ENCODE peak calls at places on chromosomes 4 and X, in four cellular contexts. P is K562, N is WTC11, L is GM12878. C is an unnamed sample.

GRCh38 chr4:88159137-88159725 is 792 bp upstream of the ABCG2 start:
- DNase-seq in P (no peak), L (no peak), N (peak), C (peak)

GRCh38 chrX:109922183-109922582 is 80.7 kb upstream of the TMEM164 start:
- DNase-seq in L (no peak), N (no peak), P (peak), C (no peak)

GRCh38 chrX:31139966-31140365 is 68.1 kb upstream of the FTHL17 start:
- DNase-seq in P (no peak), L (no peak), N (no peak), C (no peak)

GRCh38 chr4:38333219-38333618 is 330.8 kb upstream of the KLF3 start:
- DNase-seq in L (no peak), N (no peak), P (no peak), C (no peak)

GRCh38 chr4:173168396-173169177 is at the start of gene GALNT7:
- DNase-seq in N (peak), L (no peak), P (peak), C (no peak)

GRCh38 chr4:106172846-106173245 is 143.2 kb downstream of the TBCK start:
- DNase-seq in P (no peak), N (no peak), L (no peak), C (no peak)

GRCh38 chr4:94933799-94934198 is 176.0 kb downstream of the BMPR1B start:
- DNase-seq in L (no peak), P (no peak), N (no peak), C (no peak)

GRCh38 chrX:82127228-82128123 is 925.6 kb downstream of the SH3BGRL start:
- DNase-seq in N (no peak), P (no peak), L (peak), C (no peak)

GRCh38 chr4:96097040-96097607 is 257.2 kb downstream of the PDHA2 start:
- DNase-seq in N (no peak), L (no peak), P (no peak), C (no peak)

GRCh38 chr4:128177376-128177959 is 110.1 kb downstream of the PGRMC2 start:
- DNase-seq in N (no peak), P (peak), L (no peak), C (no peak)

GRCh38 chrX:130395341-130395740 is 6.4 kb upstream of the RBMX2 start:
- DNase-seq in P (no peak), N (no peak), L (no peak), C (no peak)

DNA sequence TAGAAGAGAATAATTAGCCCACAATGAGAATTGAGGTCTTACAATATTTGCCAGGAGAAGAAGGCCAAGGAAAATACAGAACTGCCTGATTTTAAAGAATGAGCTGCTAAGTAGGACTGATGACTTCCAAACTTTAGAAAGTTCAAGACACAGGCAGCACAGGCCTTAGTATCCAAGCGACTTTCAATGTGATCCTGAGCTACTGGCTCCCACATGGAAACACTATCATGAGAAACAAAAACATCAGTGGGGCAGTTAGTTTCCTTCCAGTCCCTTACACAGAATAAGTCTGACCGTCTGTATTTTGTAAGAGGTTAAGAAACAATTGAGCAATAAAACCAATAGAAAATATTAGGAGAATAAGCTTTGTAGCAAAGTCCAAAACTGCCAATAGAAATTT is 251.4 kb downstream of the COL25A1 start:
- DNase-seq in P (no peak), L (no peak), N (no peak), C (no peak)
- TF ChIP-seq CREM in P (no peak), L (no peak), N (no peak), C (no peak)

GRCh38 chr4:8342651-8343050 is 73.1 kb downstream of the HTRA3 start:
- DNase-seq in L (no peak), P (no peak), N (peak), C (no peak)
- TF ChIP-seq CTCF in L (peak), P (peak), N (no peak), C (peak)

DNA sequence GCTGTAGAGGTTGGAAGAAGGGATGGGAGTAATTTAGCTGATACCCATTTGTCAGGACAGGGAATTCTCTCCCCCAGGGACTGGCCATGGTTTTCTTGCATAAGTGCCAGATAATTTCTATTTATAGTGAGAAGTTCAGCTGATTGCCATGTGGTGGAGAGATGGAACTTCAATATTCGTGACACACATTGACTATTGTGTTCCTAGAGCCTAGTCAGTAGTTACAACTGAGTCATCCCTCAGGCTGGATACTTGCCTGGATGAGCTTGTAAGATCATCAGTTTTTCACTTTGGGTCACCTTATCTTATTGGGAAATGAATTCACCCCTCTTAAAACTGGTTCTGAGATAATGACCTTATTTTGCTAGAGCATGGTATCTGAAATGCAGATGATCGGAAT is 32.2 kb downstream of the CFAP299 start:
- DNase-seq in P (no peak), L (no peak), N (no peak), C (no peak)
- TF ChIP-seq CREM in P (no peak), L (no peak), N (no peak), C (no peak)

GRCh38 chr4:92014060-92014459 is 289.7 kb upstream of the GRID2 start:
- DNase-seq in L (no peak), P (no peak), N (no peak), C (peak)

GRCh38 chr4:92012899-92013867 is 290.6 kb upstream of the GRID2 start:
- DNase-seq in P (no peak), N (peak), L (no peak), C (peak)
- TF ChIP-seq CTCF in P (no peak), N (peak), L (no peak), C (peak)

GRCh38 chr4:6379787-6380745 is 92.3 kb downstream of the PPP2R2C start:
- DNase-seq in N (no peak), L (no peak), P (no peak), C (no peak)
- TF ChIP-seq CREM in N (no peak), L (no peak), P (no peak), C (no peak)

C was measured in HepG2.